ENCODE peak calls at places on chromosomes 13 and 19, in nine cellular contexts. S, L, I, D, E, J, O, N and M are unnamed samples.
A peak's percentile ranks its signal among the peaks of the same experiment; 100 is the strongest.

GRCh38 chr19:32322541-32322940 is 22.9 kb upstream of the ZNF507 start:
- DNase-seq in S (no peak), L (no peak), I (no peak), D (no peak), E (no peak), J (no peak), O (no peak), N (no peak), M (no peak)

GRCh38 chr19:30742539-30742938 is 370.4 kb downstream of the ZNF536 start:
- DNase-seq in S (no peak), L (no peak), I (no peak), D (no peak), E (no peak), J (no peak), O (no peak), N (no peak), M (no peak)

GRCh38 chr13:91245283-91245682 is 102.2 kb upstream of the MIR17HG start:
- DNase-seq in S (no peak), L (no peak), I (no peak), D (no peak), E (no peak), J (no peak), O (no peak), N (no peak), M (no peak)

GRCh38 chr19:22052644-22053013 is 345 bp downstream of the ZNF257 start:
- DNase-seq in S (no peak), L (no peak), I (no peak), D (no peak), E (no peak), J (no peak), O (peak; percentile 3), N (no peak), M (peak; percentile 35)

GRCh38 chr19:46944123-46944718 is 75.4 kb upstream of the NPAS1 start:
- DNase-seq in S (no peak), L (no peak), I (no peak), D (no peak), E (no peak), J (no peak), O (no peak), N (no peak), M (no peak)

GRCh38 chr19:40671404-40671803 is 19.0 kb downstream of the NUMBL start:
- DNase-seq in S (no peak), L (no peak), I (no peak), D (no peak), E (no peak), J (no peak), O (no peak), N (no peak), M (no peak)

GRCh38 chr13:45833242-45833641 is 18.3 kb downstream of the SIAH3 start:
- DNase-seq in S (no peak), L (no peak), I (no peak), D (no peak), E (no peak), J (no peak), O (no peak), N (no peak), M (no peak)

GRCh38 chr13:67736646-67737420 is 506.7 kb upstream of the PCDH9 start:
- DNase-seq in S (no peak), L (no peak), I (no peak), D (no peak), E (no peak), J (no peak), O (no peak), N (no peak), M (peak; percentile 5)

GRCh38 chr19:19490247-19490968 is 24.9 kb downstream of the TSSK6 start:
- DNase-seq in S (peak; percentile 32), L (peak; percentile 91), I (peak; percentile 84), D (peak; percentile 55), E (peak; percentile 71), J (peak; percentile 73), O (peak; percentile 64), N (no peak), M (peak; percentile 82)

GRCh38 chr13:32124743-32125142 is 93.2 kb downstream of the FRY start:
- DNase-seq in S (no peak), L (no peak), I (no peak), D (no peak), E (no peak), J (no peak), O (no peak), N (no peak), M (no peak)

GRCh38 chr13:45949161-45949560 is 97.6 kb upstream of the SIAH3 start:
- DNase-seq in S (no peak), L (no peak), I (no peak), D (no peak), E (no peak), J (no peak), O (no peak), N (no peak), M (no peak)

GRCh38 chr19:49691243-49692101 is 556 bp downstream of the CPT1C start:
- DNase-seq in S (no peak), L (no peak), I (peak; percentile 76), D (no peak), E (peak; percentile 73), J (no peak), O (no peak), N (no peak), M (no peak)

GRCh38 chr13:45737571-45738002 is 35.5 kb downstream of the CBY2 start:
- DNase-seq in S (no peak), L (no peak), I (no peak), D (no peak), E (no peak), J (no peak), O (no peak), N (no peak), M (no peak)

GRCh38 chr13:29877456-29878096 is 27.2 kb upstream of the UBL3 start:
- DNase-seq in S (no peak), L (no peak), I (no peak), D (no peak), E (no peak), J (no peak), O (no peak), N (no peak), M (no peak)

GRCh38 chr13:96198038-96198437 is 108.1 kb downstream of the HS6ST3 start:
- DNase-seq in S (no peak), L (no peak), I (no peak), D (no peak), E (no peak), J (no peak), O (no peak), N (no peak), M (no peak)

GRCh38 chr19:47107201-47107952 is 6.2 kb downstream of the ZC3H4 start:
- DNase-seq in S (no peak), L (no peak), I (peak; percentile 61), D (no peak), E (no peak), J (no peak), O (no peak), N (no peak), M (peak; percentile 44)

GRCh38 chr19:29478578-29479565 is 46.9 kb upstream of the VSTM2B start:
- DNase-seq in S (no peak), L (no peak), I (no peak), D (no peak), E (peak; percentile 59), J (no peak), O (no peak), N (peak; percentile 74), M (peak; percentile 12)

GRCh38 chr19:3482507-3483225 is 575 bp downstream of the SMIM44 start:
- DNase-seq in S (no peak), L (no peak), I (no peak), D (no peak), E (no peak), J (no peak), O (no peak), N (no peak), M (peak; percentile 26)

GRCh38 chr13:74662895-74663294 is 528.7 kb upstream of the KLF12 start:
- DNase-seq in S (no peak), L (no peak), I (no peak), D (no peak), E (no peak), J (no peak), O (no peak), N (no peak), M (peak; percentile 4)

GRCh38 chr13:112073245-112074138 is 6.5 kb downstream of the SOX1 start:
- DNase-seq in S (no peak), L (no peak), I (no peak), D (no peak), E (no peak), J (no peak), O (no peak), N (no peak), M (no peak)

GRCh38 chr13:32314968-32315254 is 252 bp downstream of the ZAR1L start:
- DNase-seq in S (no peak), L (peak; percentile 73), I (no peak), D (no peak), E (peak; percentile 2), J (no peak), O (peak; percentile 28), N (no peak), M (peak; percentile 30)

GRCh38 chr13:25169951-25170553 is 2.0 kb downstream of the AMER2 start:
- DNase-seq in S (no peak), L (no peak), I (no peak), D (no peak), E (no peak), J (no peak), O (no peak), N (no peak), M (no peak)

GRCh38 chr19:1275976-1276619 is 768 bp downstream of the FAM174C start:
- DNase-seq in S (no peak), L (no peak), I (no peak), D (no peak), E (no peak), J (no peak), O (no peak), N (peak; percentile 98), M (peak; percentile 47)

GRCh38 chr19:48961673-48962028 is 3.5 kb upstream of the FTL start:
- DNase-seq in S (no peak), L (no peak), I (no peak), D (no peak), E (no peak), J (no peak), O (no peak), N (no peak), M (no peak)

GRCh38 chr13:28442872-28443271 is 52.1 kb downstream of the FLT1 start:
- DNase-seq in S (no peak), L (no peak), I (no peak), D (no peak), E (no peak), J (no peak), O (no peak), N (no peak), M (no peak)